ENCODE peak calls at places on chromosomes 11 and 22, in six cellular contexts. One of them, this sample, is unnamed.

GRCh38 chr22:44591146-44591790 is 93.2 kb upstream of the RTL6 start:
- DNase-seq in IMR-90: no peak
- DNase-seq in MV-4-11: no peak
- DNase-seq in body of pancreas: no peak
- DNase-seq in stomach: no peak
- DNase-seq in colonic mucosa: no peak
- DNase-seq in this sample: no peak

GRCh38 chr11:64545605-64546004 is 45.4 kb upstream of the SLC22A12 start:
- DNase-seq in IMR-90: peak
- DNase-seq in MV-4-11: no peak
- DNase-seq in body of pancreas: no peak
- DNase-seq in stomach: no peak
- DNase-seq in colonic mucosa: no peak
- DNase-seq in this sample: no peak

GRCh38 chr11:93238956-93239355 is 41.2 kb upstream of the SLC36A4 start:
- DNase-seq in IMR-90: no peak
- DNase-seq in MV-4-11: no peak
- DNase-seq in body of pancreas: no peak
- DNase-seq in stomach: no peak
- DNase-seq in colonic mucosa: no peak
- DNase-seq in this sample: no peak

GRCh38 chr11:119910056-119910455 is 181.1 kb upstream of the NECTIN1 start:
- DNase-seq in IMR-90: no peak
- DNase-seq in MV-4-11: no peak
- DNase-seq in body of pancreas: no peak
- DNase-seq in stomach: peak
- DNase-seq in colonic mucosa: peak
- DNase-seq in this sample: no peak

GRCh38 chr11:102138677-102139076 is 28.4 kb downstream of the YAP1 start:
- DNase-seq in IMR-90: peak
- DNase-seq in MV-4-11: no peak
- DNase-seq in body of pancreas: no peak
- DNase-seq in stomach: no peak
- DNase-seq in colonic mucosa: no peak
- DNase-seq in this sample: no peak

GRCh38 chr22:48953830-48954229 is 873.8 kb downstream of the BRD1 start:
- DNase-seq in IMR-90: no peak
- DNase-seq in MV-4-11: no peak
- DNase-seq in body of pancreas: no peak
- DNase-seq in stomach: peak
- DNase-seq in colonic mucosa: peak
- DNase-seq in this sample: no peak

GRCh38 chr11:19091366-19091765 is 25.6 kb upstream of the ZDHHC13 start:
- DNase-seq in IMR-90: no peak
- DNase-seq in MV-4-11: no peak
- DNase-seq in body of pancreas: no peak
- DNase-seq in stomach: no peak
- DNase-seq in colonic mucosa: no peak
- DNase-seq in this sample: no peak

GRCh38 chr11:33701831-33702230 is 1.2 kb upstream of the C11orf91 start:
- DNase-seq in IMR-90: peak
- DNase-seq in MV-4-11: no peak
- DNase-seq in body of pancreas: no peak
- DNase-seq in stomach: peak
- DNase-seq in colonic mucosa: no peak
- DNase-seq in this sample: peak

GRCh38 chr11:6862961-6863360 is at the start of gene OR10A2:
- DNase-seq in IMR-90: peak
- DNase-seq in MV-4-11: no peak
- DNase-seq in body of pancreas: no peak
- DNase-seq in stomach: no peak
- DNase-seq in colonic mucosa: no peak
- DNase-seq in this sample: no peak

GRCh38 chr22:50699001-50699753 is 26.6 kb downstream of the SHANK3 start:
- DNase-seq in IMR-90: no peak
- DNase-seq in MV-4-11: no peak
- DNase-seq in body of pancreas: no peak
- DNase-seq in stomach: no peak
- DNase-seq in colonic mucosa: no peak
- DNase-seq in this sample: no peak

GRCh38 chr22:37303821-37304274 is 21.5 kb downstream of the CYTH4 start:
- DNase-seq in IMR-90: peak
- DNase-seq in MV-4-11: peak
- DNase-seq in body of pancreas: no peak
- DNase-seq in stomach: no peak
- DNase-seq in colonic mucosa: no peak
- DNase-seq in this sample: no peak

GRCh38 chr22:27135582-27135981 is 478.2 kb downstream of the MIAT start:
- DNase-seq in IMR-90: peak
- DNase-seq in MV-4-11: no peak
- DNase-seq in body of pancreas: no peak
- DNase-seq in stomach: no peak
- DNase-seq in colonic mucosa: no peak
- DNase-seq in this sample: peak